ENCODE peak calls at places on chromosome 13, in ten cellular contexts. One of them, this sample, is unnamed.

GRCh38 chr13:35699181-35699580 is 222.7 kb upstream of the MAB21L1 start:
- DNase-seq in A172: no peak
- DNase-seq in activated CD4-positive, alpha-beta T cell treated with anti-CD3 and anti-CD28 coated beads for 1 hour: no peak
- DNase-seq in activated gamma-delta T cell treated with Interleukin-2 at 50 U/mL for 16 hours: no peak
- DNase-seq in astrocyte of the spinal cord: peak
- DNase-seq in H7: no peak
- DNase-seq in effector memory CD8-positive, alpha-beta T cell: no peak
- DNase-seq in neural crest cell: no peak
- DNase-seq in foreskin fibroblast: peak
- DNase-seq in putamen: no peak
- DNase-seq in this sample: peak

GRCh38 chr13:51339952-51340732 is 651 bp downstream of the SERPINE3 start:
- DNase-seq in activated CD4-positive, alpha-beta T cell treated with anti-CD3 and anti-CD28 coated beads for 1 hour: no peak
- DNase-seq in neural crest cell: no peak
- DNase-seq in activated gamma-delta T cell treated with Interleukin-2 at 50 U/mL for 16 hours: no peak
- DNase-seq in putamen: no peak
- DNase-seq in effector memory CD8-positive, alpha-beta T cell: no peak
- DNase-seq in foreskin fibroblast: peak
- DNase-seq in H7: no peak
- DNase-seq in astrocyte of the spinal cord: no peak
- DNase-seq in A172: no peak
- DNase-seq in this sample: no peak

GRCh38 chr13:26025196-26025595 is 26.6 kb downstream of the SHISA2 start:
- DNase-seq in activated gamma-delta T cell treated with Interleukin-2 at 50 U/mL for 16 hours: no peak
- DNase-seq in A172: no peak
- DNase-seq in putamen: peak
- DNase-seq in astrocyte of the spinal cord: no peak
- DNase-seq in activated CD4-positive, alpha-beta T cell treated with anti-CD3 and anti-CD28 coated beads for 1 hour: no peak
- DNase-seq in effector memory CD8-positive, alpha-beta T cell: no peak
- DNase-seq in foreskin fibroblast: no peak
- DNase-seq in H7: peak
- DNase-seq in neural crest cell: no peak
- DNase-seq in this sample: no peak

GRCh38 chr13:23059173-23059572 is 121.6 kb upstream of the SGCG start:
- DNase-seq in H7: no peak
- DNase-seq in A172: no peak
- DNase-seq in foreskin fibroblast: no peak
- DNase-seq in activated CD4-positive, alpha-beta T cell treated with anti-CD3 and anti-CD28 coated beads for 1 hour: no peak
- DNase-seq in neural crest cell: no peak
- DNase-seq in putamen: no peak
- DNase-seq in astrocyte of the spinal cord: no peak
- DNase-seq in effector memory CD8-positive, alpha-beta T cell: no peak
- DNase-seq in activated gamma-delta T cell treated with Interleukin-2 at 50 U/mL for 16 hours: no peak
- DNase-seq in this sample: no peak

GRCh38 chr13:105445793-105446192 is 1089.7 kb downstream of the EFNB2 start:
- DNase-seq in effector memory CD8-positive, alpha-beta T cell: no peak
- DNase-seq in activated CD4-positive, alpha-beta T cell treated with anti-CD3 and anti-CD28 coated beads for 1 hour: no peak
- DNase-seq in activated gamma-delta T cell treated with Interleukin-2 at 50 U/mL for 16 hours: no peak
- DNase-seq in H7: no peak
- DNase-seq in neural crest cell: no peak
- DNase-seq in A172: no peak
- DNase-seq in putamen: peak
- DNase-seq in astrocyte of the spinal cord: peak
- DNase-seq in foreskin fibroblast: no peak
- DNase-seq in this sample: peak

GRCh38 chr13:66948910-66949309 is 281.2 kb downstream of the PCDH9 start:
- DNase-seq in foreskin fibroblast: no peak
- DNase-seq in H7: no peak
- DNase-seq in A172: no peak
- DNase-seq in activated CD4-positive, alpha-beta T cell treated with anti-CD3 and anti-CD28 coated beads for 1 hour: no peak
- DNase-seq in activated gamma-delta T cell treated with Interleukin-2 at 50 U/mL for 16 hours: no peak
- DNase-seq in neural crest cell: no peak
- DNase-seq in effector memory CD8-positive, alpha-beta T cell: no peak
- DNase-seq in astrocyte of the spinal cord: no peak
- DNase-seq in putamen: peak
- DNase-seq in this sample: no peak

GRCh38 chr13:28492527-28493367 is 2.2 kb downstream of the FLT1 start:
- DNase-seq in H7: peak
- DNase-seq in neural crest cell: no peak
- DNase-seq in activated gamma-delta T cell treated with Interleukin-2 at 50 U/mL for 16 hours: peak
- DNase-seq in astrocyte of the spinal cord: no peak
- DNase-seq in A172: no peak
- DNase-seq in effector memory CD8-positive, alpha-beta T cell: no peak
- DNase-seq in activated CD4-positive, alpha-beta T cell treated with anti-CD3 and anti-CD28 coated beads for 1 hour: peak
- DNase-seq in foreskin fibroblast: peak
- DNase-seq in putamen: no peak
- DNase-seq in this sample: no peak

GRCh38 chr13:34863360-34864135 is 78.5 kb upstream of the NBEA start:
- DNase-seq in A172: peak
- DNase-seq in H7: no peak
- DNase-seq in activated CD4-positive, alpha-beta T cell treated with anti-CD3 and anti-CD28 coated beads for 1 hour: no peak
- DNase-seq in astrocyte of the spinal cord: peak
- DNase-seq in activated gamma-delta T cell treated with Interleukin-2 at 50 U/mL for 16 hours: no peak
- DNase-seq in effector memory CD8-positive, alpha-beta T cell: no peak
- DNase-seq in neural crest cell: no peak
- DNase-seq in putamen: no peak
- DNase-seq in foreskin fibroblast: peak
- DNase-seq in this sample: peak

GRCh38 chr13:58908019-58908679 is 1255.6 kb downstream of the DIAPH3 start:
- DNase-seq in astrocyte of the spinal cord: no peak
- DNase-seq in effector memory CD8-positive, alpha-beta T cell: no peak
- DNase-seq in foreskin fibroblast: no peak
- DNase-seq in activated CD4-positive, alpha-beta T cell treated with anti-CD3 and anti-CD28 coated beads for 1 hour: no peak
- DNase-seq in putamen: no peak
- DNase-seq in neural crest cell: no peak
- DNase-seq in H7: no peak
- DNase-seq in A172: no peak
- DNase-seq in activated gamma-delta T cell treated with Interleukin-2 at 50 U/mL for 16 hours: no peak
- DNase-seq in this sample: no peak

GRCh38 chr13:98228661-98229349 is 51.7 kb upstream of the RNF113B start:
- DNase-seq in activated gamma-delta T cell treated with Interleukin-2 at 50 U/mL for 16 hours: no peak
- DNase-seq in astrocyte of the spinal cord: no peak
- DNase-seq in A172: no peak
- DNase-seq in H7: no peak
- DNase-seq in neural crest cell: no peak
- DNase-seq in foreskin fibroblast: peak
- DNase-seq in activated CD4-positive, alpha-beta T cell treated with anti-CD3 and anti-CD28 coated beads for 1 hour: no peak
- DNase-seq in putamen: no peak
- DNase-seq in effector memory CD8-positive, alpha-beta T cell: no peak
- DNase-seq in this sample: no peak

GRCh38 chr13:108645376-108645775 is 16.0 kb downstream of the MYO16 start:
- DNase-seq in A172: no peak
- DNase-seq in foreskin fibroblast: no peak
- DNase-seq in activated gamma-delta T cell treated with Interleukin-2 at 50 U/mL for 16 hours: no peak
- DNase-seq in effector memory CD8-positive, alpha-beta T cell: no peak
- DNase-seq in activated CD4-positive, alpha-beta T cell treated with anti-CD3 and anti-CD28 coated beads for 1 hour: no peak
- DNase-seq in putamen: no peak
- DNase-seq in neural crest cell: no peak
- DNase-seq in H7: no peak
- DNase-seq in astrocyte of the spinal cord: no peak
- DNase-seq in this sample: no peak

GRCh38 chr13:78993792-78994191 is 334.8 kb upstream of the OBI1 start:
- DNase-seq in foreskin fibroblast: no peak
- DNase-seq in H7: no peak
- DNase-seq in effector memory CD8-positive, alpha-beta T cell: no peak
- DNase-seq in A172: no peak
- DNase-seq in neural crest cell: no peak
- DNase-seq in activated CD4-positive, alpha-beta T cell treated with anti-CD3 and anti-CD28 coated beads for 1 hour: no peak
- DNase-seq in activated gamma-delta T cell treated with Interleukin-2 at 50 U/mL for 16 hours: no peak
- DNase-seq in astrocyte of the spinal cord: no peak
- DNase-seq in putamen: no peak
- DNase-seq in this sample: no peak

GRCh38 chr13:79709526-79709925 is 228.6 kb downstream of the NDFIP2 start:
- DNase-seq in putamen: no peak
- DNase-seq in H7: no peak
- DNase-seq in activated gamma-delta T cell treated with Interleukin-2 at 50 U/mL for 16 hours: no peak
- DNase-seq in astrocyte of the spinal cord: peak
- DNase-seq in effector memory CD8-positive, alpha-beta T cell: no peak
- DNase-seq in foreskin fibroblast: peak
- DNase-seq in neural crest cell: no peak
- DNase-seq in activated CD4-positive, alpha-beta T cell treated with anti-CD3 and anti-CD28 coated beads for 1 hour: no peak
- DNase-seq in A172: peak
- DNase-seq in this sample: peak

GRCh38 chr13:113152894-113153809 is 5.3 kb upstream of the PROZ start:
- DNase-seq in activated CD4-positive, alpha-beta T cell treated with anti-CD3 and anti-CD28 coated beads for 1 hour: no peak
- DNase-seq in astrocyte of the spinal cord: peak
- DNase-seq in neural crest cell: peak
- DNase-seq in foreskin fibroblast: no peak
- DNase-seq in effector memory CD8-positive, alpha-beta T cell: no peak
- DNase-seq in H7: peak
- DNase-seq in putamen: peak
- DNase-seq in activated gamma-delta T cell treated with Interleukin-2 at 50 U/mL for 16 hours: no peak
- DNase-seq in A172: no peak
- DNase-seq in this sample: no peak

GRCh38 chr13:99335603-99336002 is 28.4 kb upstream of the GPR183 start:
- DNase-seq in neural crest cell: no peak
- DNase-seq in foreskin fibroblast: peak
- DNase-seq in putamen: no peak
- DNase-seq in astrocyte of the spinal cord: no peak
- DNase-seq in activated gamma-delta T cell treated with Interleukin-2 at 50 U/mL for 16 hours: no peak
- DNase-seq in activated CD4-positive, alpha-beta T cell treated with anti-CD3 and anti-CD28 coated beads for 1 hour: no peak
- DNase-seq in effector memory CD8-positive, alpha-beta T cell: no peak
- DNase-seq in A172: no peak
- DNase-seq in H7: no peak
- DNase-seq in this sample: no peak

GRCh38 chr13:40130871-40131636 is 475.6 kb downstream of the COG6 start:
- DNase-seq in activated CD4-positive, alpha-beta T cell treated with anti-CD3 and anti-CD28 coated beads for 1 hour: no peak
- DNase-seq in foreskin fibroblast: peak
- DNase-seq in neural crest cell: no peak
- DNase-seq in putamen: no peak
- DNase-seq in activated gamma-delta T cell treated with Interleukin-2 at 50 U/mL for 16 hours: no peak
- DNase-seq in H7: no peak
- DNase-seq in astrocyte of the spinal cord: peak
- DNase-seq in effector memory CD8-positive, alpha-beta T cell: no peak
- DNase-seq in A172: peak
- DNase-seq in this sample: peak

GRCh38 chr13:73661687-73662425 is 472.3 kb downstream of the KLF12 start:
- DNase-seq in A172: no peak
- DNase-seq in putamen: no peak
- DNase-seq in activated gamma-delta T cell treated with Interleukin-2 at 50 U/mL for 16 hours: no peak
- DNase-seq in astrocyte of the spinal cord: no peak
- DNase-seq in H7: peak
- DNase-seq in neural crest cell: no peak
- DNase-seq in activated CD4-positive, alpha-beta T cell treated with anti-CD3 and anti-CD28 coated beads for 1 hour: no peak
- DNase-seq in effector memory CD8-positive, alpha-beta T cell: no peak
- DNase-seq in foreskin fibroblast: no peak
- DNase-seq in this sample: no peak

GRCh38 chr13:21670883-21671792 is at the start of gene FGF9:
- DNase-seq in A172: peak
- DNase-seq in effector memory CD8-positive, alpha-beta T cell: peak
- DNase-seq in foreskin fibroblast: peak
- DNase-seq in H7: peak
- DNase-seq in activated gamma-delta T cell treated with Interleukin-2 at 50 U/mL for 16 hours: peak
- DNase-seq in neural crest cell: peak
- DNase-seq in activated CD4-positive, alpha-beta T cell treated with anti-CD3 and anti-CD28 coated beads for 1 hour: peak
- DNase-seq in putamen: peak
- DNase-seq in astrocyte of the spinal cord: peak
- DNase-seq in this sample: peak

GRCh38 chr13:81381560-81381959 is 1040.6 kb upstream of the SPRY2 start:
- DNase-seq in activated CD4-positive, alpha-beta T cell treated with anti-CD3 and anti-CD28 coated beads for 1 hour: no peak
- DNase-seq in effector memory CD8-positive, alpha-beta T cell: no peak
- DNase-seq in H7: no peak
- DNase-seq in A172: no peak
- DNase-seq in neural crest cell: no peak
- DNase-seq in putamen: no peak
- DNase-seq in activated gamma-delta T cell treated with Interleukin-2 at 50 U/mL for 16 hours: no peak
- DNase-seq in foreskin fibroblast: no peak
- DNase-seq in astrocyte of the spinal cord: no peak
- DNase-seq in this sample: no peak

GRCh38 chr13:79901336-79901735 is 420.4 kb downstream of the NDFIP2 start:
- DNase-seq in neural crest cell: no peak
- DNase-seq in putamen: peak
- DNase-seq in A172: peak
- DNase-seq in H7: no peak
- DNase-seq in foreskin fibroblast: peak
- DNase-seq in activated CD4-positive, alpha-beta T cell treated with anti-CD3 and anti-CD28 coated beads for 1 hour: no peak
- DNase-seq in effector memory CD8-positive, alpha-beta T cell: no peak
- DNase-seq in activated gamma-delta T cell treated with Interleukin-2 at 50 U/mL for 16 hours: no peak
- DNase-seq in astrocyte of the spinal cord: no peak
- DNase-seq in this sample: peak

GRCh38 chr13:24864579-24864978 is 100.6 kb downstream of the RNF17 start:
- DNase-seq in activated gamma-delta T cell treated with Interleukin-2 at 50 U/mL for 16 hours: no peak
- DNase-seq in H7: no peak
- DNase-seq in neural crest cell: no peak
- DNase-seq in effector memory CD8-positive, alpha-beta T cell: no peak
- DNase-seq in A172: no peak
- DNase-seq in putamen: no peak
- DNase-seq in foreskin fibroblast: no peak
- DNase-seq in astrocyte of the spinal cord: no peak
- DNase-seq in activated CD4-positive, alpha-beta T cell treated with anti-CD3 and anti-CD28 coated beads for 1 hour: no peak
- DNase-seq in this sample: no peak

GRCh38 chr13:113951246-113951999 is 22.5 kb downstream of the C13orf46 start:
- DNase-seq in H7: peak
- DNase-seq in astrocyte of the spinal cord: peak
- DNase-seq in putamen: peak
- DNase-seq in effector memory CD8-positive, alpha-beta T cell: peak
- DNase-seq in A172: no peak
- DNase-seq in activated CD4-positive, alpha-beta T cell treated with anti-CD3 and anti-CD28 coated beads for 1 hour: no peak
- DNase-seq in neural crest cell: peak
- DNase-seq in activated gamma-delta T cell treated with Interleukin-2 at 50 U/mL for 16 hours: peak
- DNase-seq in foreskin fibroblast: peak
- DNase-seq in this sample: no peak

GRCh38 chr13:113430378-113431110 is 22.7 kb downstream of the ADPRHL1 start:
- DNase-seq in A172: no peak
- DNase-seq in neural crest cell: no peak
- DNase-seq in astrocyte of the spinal cord: no peak
- DNase-seq in H7: no peak
- DNase-seq in foreskin fibroblast: no peak
- DNase-seq in effector memory CD8-positive, alpha-beta T cell: no peak
- DNase-seq in activated CD4-positive, alpha-beta T cell treated with anti-CD3 and anti-CD28 coated beads for 1 hour: no peak
- DNase-seq in putamen: no peak
- DNase-seq in activated gamma-delta T cell treated with Interleukin-2 at 50 U/mL for 16 hours: no peak
- DNase-seq in this sample: no peak

GRCh38 chr13:92187378-92187989 is 789.1 kb downstream of the GPC5 start:
- DNase-seq in foreskin fibroblast: peak
- DNase-seq in neural crest cell: peak
- DNase-seq in astrocyte of the spinal cord: peak
- DNase-seq in effector memory CD8-positive, alpha-beta T cell: no peak
- DNase-seq in H7: peak
- DNase-seq in activated CD4-positive, alpha-beta T cell treated with anti-CD3 and anti-CD28 coated beads for 1 hour: no peak
- DNase-seq in activated gamma-delta T cell treated with Interleukin-2 at 50 U/mL for 16 hours: no peak
- DNase-seq in putamen: no peak
- DNase-seq in A172: peak
- DNase-seq in this sample: peak

GRCh38 chr13:108812165-108812564 is 182.8 kb downstream of the MYO16 start:
- DNase-seq in activated gamma-delta T cell treated with Interleukin-2 at 50 U/mL for 16 hours: no peak
- DNase-seq in foreskin fibroblast: no peak
- DNase-seq in putamen: no peak
- DNase-seq in A172: no peak
- DNase-seq in effector memory CD8-positive, alpha-beta T cell: no peak
- DNase-seq in astrocyte of the spinal cord: no peak
- DNase-seq in activated CD4-positive, alpha-beta T cell treated with anti-CD3 and anti-CD28 coated beads for 1 hour: no peak
- DNase-seq in H7: no peak
- DNase-seq in neural crest cell: no peak
- DNase-seq in this sample: no peak

GRCh38 chr13:100394005-100394695 is 194.4 kb downstream of the GGACT start:
- DNase-seq in H7: no peak
- DNase-seq in activated CD4-positive, alpha-beta T cell treated with anti-CD3 and anti-CD28 coated beads for 1 hour: no peak
- DNase-seq in effector memory CD8-positive, alpha-beta T cell: no peak
- DNase-seq in astrocyte of the spinal cord: peak
- DNase-seq in putamen: no peak
- DNase-seq in activated gamma-delta T cell treated with Interleukin-2 at 50 U/mL for 16 hours: no peak
- DNase-seq in neural crest cell: no peak
- DNase-seq in A172: peak
- DNase-seq in foreskin fibroblast: peak
- DNase-seq in this sample: peak

GRCh38 chr13:79393564-79394249 is 12.3 kb downstream of the RBM26 start:
- DNase-seq in astrocyte of the spinal cord: no peak
- DNase-seq in foreskin fibroblast: no peak
- DNase-seq in effector memory CD8-positive, alpha-beta T cell: no peak
- DNase-seq in neural crest cell: no peak
- DNase-seq in activated gamma-delta T cell treated with Interleukin-2 at 50 U/mL for 16 hours: peak
- DNase-seq in putamen: no peak
- DNase-seq in activated CD4-positive, alpha-beta T cell treated with anti-CD3 and anti-CD28 coated beads for 1 hour: no peak
- DNase-seq in A172: no peak
- DNase-seq in H7: no peak
- DNase-seq in this sample: no peak

GRCh38 chr13:69817333-69817732 is 290.3 kb upstream of the ATXN8OS start:
- DNase-seq in activated gamma-delta T cell treated with Interleukin-2 at 50 U/mL for 16 hours: no peak
- DNase-seq in neural crest cell: no peak
- DNase-seq in effector memory CD8-positive, alpha-beta T cell: no peak
- DNase-seq in putamen: no peak
- DNase-seq in astrocyte of the spinal cord: no peak
- DNase-seq in A172: no peak
- DNase-seq in foreskin fibroblast: no peak
- DNase-seq in activated CD4-positive, alpha-beta T cell treated with anti-CD3 and anti-CD28 coated beads for 1 hour: no peak
- DNase-seq in H7: no peak
- DNase-seq in this sample: no peak

This sample was measured in M059J.